ENCODE peak calls at places on chromosomes 7 and 10, in six cellular contexts. One of them, this sample, is unnamed.

GRCh38 chr10:1130995-1131790 is 75.0 kb downstream of the WDR37 start:
- DNase-seq in mesenchymal stem cell: no peak
- DNase-seq in iPS DF 19.7: no peak
- DNase-seq in AG04450: no peak
- DNase-seq in central memory CD8-positive, alpha-beta T cell: no peak
- DNase-seq in iris pigment epithelial cell: no peak
- DNase-seq in this sample: no peak

GRCh38 chr10:110311357-110311949 is 6.7 kb upstream of the SMNDC1 start:
- DNase-seq in iris pigment epithelial cell: peak; percentile 63
- DNase-seq in central memory CD8-positive, alpha-beta T cell: no peak
- DNase-seq in mesenchymal stem cell: peak; percentile 70
- DNase-seq in iPS DF 19.7: no peak
- DNase-seq in AG04450: peak; percentile 26
- DNase-seq in this sample: peak; percentile 10

GRCh38 chr7:99504281-99504602 is 220 bp upstream of the ZKSCAN5 start:
- DNase-seq in iris pigment epithelial cell: no peak
- DNase-seq in AG04450: no peak
- DNase-seq in central memory CD8-positive, alpha-beta T cell: no peak
- DNase-seq in mesenchymal stem cell: no peak
- DNase-seq in iPS DF 19.7: peak; percentile 84
- DNase-seq in this sample: no peak

GRCh38 chr7:39688611-39689485 is 65.5 kb downstream of the RALA start:
- DNase-seq in central memory CD8-positive, alpha-beta T cell: no peak
- DNase-seq in mesenchymal stem cell: no peak
- DNase-seq in iPS DF 19.7: peak; percentile 5
- DNase-seq in iris pigment epithelial cell: peak; percentile 36
- DNase-seq in AG04450: no peak
- DNase-seq in this sample: peak; percentile 40

GRCh38 chr10:79196470-79197461 is 128.0 kb downstream of the ZMIZ1 start:
- DNase-seq in AG04450: no peak
- DNase-seq in mesenchymal stem cell: peak; percentile 58
- DNase-seq in iPS DF 19.7: no peak
- DNase-seq in central memory CD8-positive, alpha-beta T cell: peak; percentile 69
- DNase-seq in iris pigment epithelial cell: no peak
- DNase-seq in this sample: peak; percentile 41

GRCh38 chr7:93804726-93805125 is 85.8 kb downstream of the TFPI2 start:
- DNase-seq in iPS DF 19.7: no peak
- DNase-seq in mesenchymal stem cell: no peak
- DNase-seq in AG04450: no peak
- DNase-seq in iris pigment epithelial cell: no peak
- DNase-seq in central memory CD8-positive, alpha-beta T cell: no peak
- DNase-seq in this sample: no peak

GRCh38 chr10:61378865-61379264 is 74.3 kb downstream of the TMEM26 start:
- DNase-seq in central memory CD8-positive, alpha-beta T cell: no peak
- DNase-seq in mesenchymal stem cell: no peak
- DNase-seq in iPS DF 19.7: no peak
- DNase-seq in AG04450: no peak
- DNase-seq in iris pigment epithelial cell: no peak
- DNase-seq in this sample: no peak

GRCh38 chr10:132961864-132962622 is 19.7 kb upstream of the CFAP46 start:
- DNase-seq in iPS DF 19.7: peak; percentile 65
- DNase-seq in AG04450: peak; percentile 42
- DNase-seq in central memory CD8-positive, alpha-beta T cell: no peak
- DNase-seq in iris pigment epithelial cell: peak; percentile 73
- DNase-seq in mesenchymal stem cell: peak; percentile 69
- DNase-seq in this sample: peak; percentile 26